ENCODE peak calls at places on chromosome 18, in seven cellular contexts. O is HT1080, B is cardiac muscle cell, R is B cell, N is WTC11, H is T-helper 2 cell, T is ascending aorta. E is an unnamed sample.

GRCh38 chr18:11163668-11164067 is 14.3 kb upstream of the PIEZO2 start:
- DNase-seq in T (no peak), O (no peak), N (peak), H (no peak), R (no peak), B (peak), E (no peak)

GRCh38 chr18:51337406-51337805 is 139.9 kb upstream of the MEX3C start:
- DNase-seq in H (no peak), T (no peak), R (no peak), B (peak), O (peak), N (no peak), E (no peak)

GRCh38 chr18:9708882-9709877 is 1.1 kb downstream of the RAB31 start:
- DNase-seq in R (no peak), O (no peak), N (peak), H (no peak), T (no peak), B (peak), E (no peak)

GRCh38 chr18:58272779-58273500 is 228.9 kb downstream of the NEDD4L start:
- DNase-seq in O (peak), N (no peak), H (no peak), T (no peak), R (no peak), B (no peak), E (no peak)

GRCh38 chr18:50090370-50091312 is 104.3 kb downstream of the MYO5B start:
- DNase-seq in O (no peak), B (no peak), T (no peak), N (no peak), R (no peak), H (no peak), E (no peak)

GRCh38 chr18:43888601-43889000 is 611.3 kb upstream of the SYT4 start:
- DNase-seq in N (no peak), O (no peak), B (peak), T (no peak), H (no peak), R (no peak), E (no peak)

GRCh38 chr18:51028201-51028805 is 1.7 kb upstream of the SMAD4 start:
- DNase-seq in R (no peak), O (peak), B (peak), N (no peak), T (no peak), H (no peak), E (no peak)

GRCh38 chr18:11859282-11859797 is 8.1 kb downstream of the CHMP1B start:
- DNase-seq in N (no peak), T (no peak), B (no peak), R (no peak), H (no peak), O (peak), E (no peak)

GRCh38 chr18:27922780-27923179 is 254.2 kb downstream of the CDH2 start:
- DNase-seq in T (no peak), R (no peak), B (no peak), N (no peak), H (no peak), O (no peak), E (no peak)

GRCh38 chr18:13725566-13726227 is 661 bp downstream of the FAM210A start:
- DNase-seq in T (no peak), O (peak), B (peak), R (no peak), N (no peak), H (no peak), E (no peak)

GRCh38 chr18:13270279-13270911 is 51.8 kb downstream of the LDLRAD4 start:
- DNase-seq in O (no peak), H (no peak), B (no peak), N (no peak), T (no peak), R (no peak), E (no peak)

GRCh38 chr18:37156330-37156942 is 327.5 kb downstream of the KIAA1328 start:
- DNase-seq in O (no peak), R (no peak), H (no peak), T (no peak), B (peak), N (no peak), E (no peak)

E was measured in neuronal stem cell.